ENCODE peak calls at places on chromosomes 12 and 14, in nine cellular contexts. V is SJCRH30; D is upper lobe of right lung; O is naive B cell; K is heart left ventricle; N is cardiac fibroblast; Z is NCI-H1417; A is Right ventricle myocardium superior; Y is stimulated activated CD4-positive, alpha-beta T cell treated with anti-CD3 and anti-CD28 coated beads, Interleukin-12 subunit alpha, Interleukin-12 subunit beta, amount 100 ng/mL, for 4 hours. S is an unnamed sample.

GRCh38 chr12:65832217-65832616 is 7.9 kb downstream of the HMGA2 start:
- DNase-seq in D (no peak), Z (no peak), V (no peak), O (no peak), Y (no peak), A (no peak), K (no peak), N (peak), S (no peak)

GRCh38 chr12:93408813-93409212 is 31.1 kb downstream of the NUDT4 start:
- DNase-seq in N (no peak), A (no peak), K (no peak), Z (no peak), V (no peak), D (no peak), Y (no peak), O (no peak), S (no peak)

GRCh38 chr14:38887696-38888095 is 215.3 kb downstream of the SEC23A start:
- DNase-seq in Z (no peak), D (no peak), N (no peak), Y (no peak), A (no peak), K (no peak), V (peak), O (no peak), S (no peak)

GRCh38 chr14:101808020-101808641 is 46.6 kb downstream of the PPP2R5C start:
- DNase-seq in Z (peak), O (no peak), A (no peak), N (no peak), K (no peak), D (no peak), Y (no peak), V (no peak), S (no peak)

GRCh38 chr12:77940011-77940423 is 109.3 kb downstream of the NAV3 start:
- DNase-seq in K (no peak), D (no peak), Z (no peak), Y (no peak), V (peak), N (peak), O (no peak), A (no peak), S (no peak)

GRCh38 chr12:3129301-3130052 is 52.3 kb downstream of the TSPAN9 start:
- DNase-seq in Z (no peak), A (no peak), D (no peak), O (peak), V (peak), Y (no peak), K (no peak), N (peak), S (no peak)

GRCh38 chr14:88129306-88130056 is 124.5 kb downstream of the GPR65 start:
- DNase-seq in K (no peak), D (no peak), N (peak), Z (no peak), A (no peak), Y (no peak), V (peak), O (no peak), S (no peak)

GRCh38 chr12:117178745-117179144 is 11.5 kb downstream of the FBXO21 start:
- DNase-seq in N (no peak), Y (no peak), D (no peak), V (no peak), K (no peak), A (no peak), O (no peak), Z (no peak), S (no peak)

GRCh38 chr14:70130498-70130897 is 58.3 kb downstream of the SLC8A3 start:
- DNase-seq in N (no peak), Z (peak), K (no peak), A (no peak), D (no peak), Y (no peak), V (no peak), O (no peak), S (no peak)

GRCh38 chr12:122063691-122064033 is 14.9 kb upstream of the MLXIP start:
- DNase-seq in A (no peak), O (no peak), Y (no peak), D (no peak), K (no peak), N (peak), Z (no peak), V (no peak), S (no peak)

GRCh38 chr12:130240831-130241590 is 78.7 kb downstream of the FZD10 start:
- DNase-seq in Y (no peak), A (no peak), V (peak), N (no peak), Z (no peak), K (no peak), D (no peak), O (no peak), S (no peak)

GRCh38 chr14:79256311-79256879 is 954.9 kb downstream of the DIO2 start:
- DNase-seq in A (no peak), K (no peak), O (no peak), N (no peak), D (no peak), Y (no peak), V (peak), Z (peak), S (no peak)

GRCh38 chr14:34219661-34220060 is 242.4 kb downstream of the SPTSSA start:
- DNase-seq in N (no peak), K (no peak), V (no peak), Z (no peak), D (no peak), A (no peak), Y (no peak), O (no peak), S (no peak)

GRCh38 chr14:89920041-89920440 is 34.5 kb downstream of the EFCAB11 start:
- DNase-seq in D (no peak), Y (no peak), O (no peak), Z (no peak), N (no peak), V (no peak), K (no peak), A (no peak), S (no peak)

GRCh38 chr14:73825551-73826188 is 26.0 kb upstream of the PTGR2 start:
- DNase-seq in Z (peak), V (peak), Y (peak), A (peak), D (peak), N (peak), O (peak), K (peak), S (peak)

GRCh38 chr14:75715926-75716780 is 55.1 kb downstream of the TTLL5 start:
- DNase-seq in A (no peak), V (peak), N (peak), Z (no peak), D (no peak), O (no peak), K (no peak), Y (no peak), S (no peak)

GRCh38 chr12:116476227-116476852 is 82.8 kb upstream of the MAP1LC3B2 start:
- DNase-seq in N (no peak), Z (no peak), A (no peak), K (no peak), O (no peak), D (no peak), Y (no peak), V (no peak), S (no peak)

GRCh38 chr12:118397693-118398440 is 21.5 kb downstream of the SUDS3 start:
- DNase-seq in N (no peak), Y (no peak), D (no peak), A (no peak), K (no peak), O (no peak), Z (no peak), V (no peak), S (no peak)

GRCh38 chr12:110699591-110700445 is 10.9 kb upstream of the HVCN1 start:
- DNase-seq in O (no peak), Y (no peak), K (no peak), V (peak), D (no peak), N (no peak), Z (peak), A (no peak), S (no peak)

GRCh38 chr14:96091149-96091693 is 52.1 kb downstream of the C14orf132 start:
- DNase-seq in N (no peak), Z (peak), K (no peak), Y (no peak), V (no peak), A (no peak), O (no peak), D (no peak), S (no peak)

GRCh38 chr12:27554421-27555186 is 30.6 kb downstream of the PPFIBP1 start:
- DNase-seq in Z (no peak), O (no peak), A (peak), K (peak), N (peak), D (no peak), V (peak), Y (no peak), S (no peak)

GRCh38 chr14:33343016-33343415 is 404.3 kb downstream of the NPAS3 start:
- DNase-seq in A (no peak), D (no peak), K (no peak), O (no peak), Y (no peak), Z (no peak), V (no peak), N (peak), S (no peak)

GRCh38 chr14:77151245-77151644 is 9.7 kb upstream of the ZDHHC22 start:
- DNase-seq in O (no peak), Y (no peak), N (peak), K (no peak), V (peak), D (no peak), Z (peak), A (no peak), S (no peak)

GRCh38 chr14:94322648-94323570 is at the start of gene SERPINA6:
- DNase-seq in A (no peak), D (no peak), V (peak), Z (peak), O (no peak), Y (no peak), K (no peak), N (peak), S (no peak)

GRCh38 chr12:120229583-120230325 is 28.8 kb upstream of the RPLP0 start:
- DNase-seq in A (no peak), K (peak), Y (no peak), Z (no peak), N (peak), D (no peak), O (no peak), V (peak), S (no peak)

GRCh38 chr12:130958557-130959140 is 4.9 kb downstream of the ADGRD1 start:
- DNase-seq in O (no peak), D (no peak), K (no peak), V (no peak), A (peak), N (no peak), Z (no peak), Y (no peak), S (no peak)

GRCh38 chr12:13347241-13348043 is 150.9 kb downstream of the EMP1 start:
- DNase-seq in A (no peak), Z (no peak), Y (peak), K (no peak), N (peak), V (no peak), D (no peak), O (no peak), S (no peak)

GRCh38 chr12:12608557-12608957 is 3.1 kb upstream of the CREBL2 start:
- DNase-seq in K (no peak), D (no peak), O (no peak), N (peak), Z (peak), V (peak), Y (no peak), A (no peak), S (no peak)

GRCh38 chr14:36508418-36509051 is 11.5 kb downstream of the NKX2-1 start:
- DNase-seq in V (no peak), A (no peak), D (peak), K (no peak), N (no peak), Y (no peak), O (no peak), Z (peak), S (no peak)

GRCh38 chr14:23573384-23573783 is 5.2 kb downstream of the JPH4 start:
- DNase-seq in V (no peak), D (no peak), A (no peak), Y (no peak), Z (peak), K (no peak), O (no peak), N (no peak), S (no peak)

GRCh38 chr14:104496095-104496494 is 83.5 kb upstream of the C14orf180 start:
- DNase-seq in Y (no peak), N (no peak), V (no peak), A (no peak), D (no peak), Z (no peak), K (peak), O (no peak), S (no peak)

GRCh38 chr12:14563051-14563450 is 4.6 kb downstream of the PLBD1 start:
- DNase-seq in Y (no peak), N (no peak), K (no peak), A (no peak), V (no peak), D (no peak), O (no peak), Z (no peak), S (no peak)

GRCh38 chr12:6703631-6704030 is 3.0 kb upstream of the PIANP start:
- DNase-seq in D (no peak), Y (no peak), Z (peak), K (no peak), O (no peak), A (no peak), N (no peak), V (peak), S (no peak)

GRCh38 chr12:9758119-9758518 is 2.6 kb downstream of the CD69 start:
- DNase-seq in O (no peak), D (no peak), A (no peak), Z (no peak), V (no peak), K (no peak), N (no peak), Y (no peak), S (no peak)

GRCh38 chr14:92207012-92207927 is 85.5 kb downstream of the CPSF2 start:
- DNase-seq in Y (no peak), O (no peak), Z (no peak), V (no peak), N (no peak), A (no peak), K (no peak), D (no peak), S (no peak)